ENCODE peak calls at places on chromosomes 5 and 9, in four cellular contexts. U, C, O and Q are unnamed samples.

GRCh38 chr5:56733580-56733979 is 81.8 kb upstream of the MAP3K1 start:
- DNase-seq in U (no peak), C (no peak), O (no peak), Q (no peak)

GRCh38 chr9:97853844-97854695 is 1.0 kb downstream of the FOXE1 start:
- DNase-seq in U (no peak), C (no peak), O (no peak), Q (no peak)

GRCh38 chr9:74940600-74940999 is 12.1 kb downstream of the C9orf40 start:
- DNase-seq in U (peak; percentile 85), C (no peak), O (no peak), Q (no peak)

GRCh38 chr5:54758038-54758437 is 227.4 kb downstream of the ESM1 start:
- DNase-seq in U (no peak), C (no peak), O (no peak), Q (no peak)

GRCh38 chr5:169798906-169799660 is 162.0 kb downstream of the DOCK2 start:
- DNase-seq in U (no peak), C (no peak), O (no peak), Q (no peak)

GRCh38 chr5:33726422-33727165 is 165.2 kb downstream of the ADAMTS12 start:
- DNase-seq in U (no peak), C (no peak), O (no peak), Q (no peak)

GRCh38 chr9:98482248-98482647 is 226.5 kb downstream of the GABBR2 start:
- DNase-seq in U (no peak), C (no peak), O (no peak), Q (no peak)

GRCh38 chr5:133117930-133118445 is 66.2 kb downstream of the HSPA4 start:
- DNase-seq in U (no peak), C (no peak), O (no peak), Q (no peak)

GRCh38 chr9:70049236-70049635 is 5.6 kb downstream of the MAMDC2 start:
- DNase-seq in U (no peak), C (no peak), O (no peak), Q (no peak)

GRCh38 chr5:67875637-67876036 is 339.9 kb upstream of the PIK3R1 start:
- DNase-seq in U (no peak), C (no peak), O (no peak), Q (no peak)

GRCh38 chr5:157917909-157918809 is 59.2 kb upstream of the CLINT1 start:
- DNase-seq in U (peak; percentile 58), C (peak; percentile 66), O (peak; percentile 28), Q (peak; percentile 42)

GRCh38 chr5:153895266-153895665 is 143.4 kb downstream of the FAM114A2 start:
- DNase-seq in U (no peak), C (no peak), O (no peak), Q (no peak)

GRCh38 chr9:83451308-83451707 is 86.9 kb downstream of the FRMD3 start:
- DNase-seq in U (no peak), C (no peak), O (no peak), Q (no peak)

GRCh38 chr9:90523953-90524352 is 118.7 kb downstream of the DIRAS2 start:
- DNase-seq in U (no peak), C (no peak), O (no peak), Q (no peak)

GRCh38 chr9:93501406-93501805 is 48.0 kb upstream of the FAM120AOS start:
- DNase-seq in U (no peak), C (no peak), O (no peak), Q (no peak)

GRCh38 chr5:51664491-51665294 is 281.4 kb downstream of the ISL1 start:
- DNase-seq in U (no peak), C (no peak), O (no peak), Q (no peak)

GRCh38 chr5:39547548-39548154 is 122.9 kb upstream of the DAB2 start:
- DNase-seq in U (peak; percentile 41), C (peak; percentile 43), O (peak; percentile 32), Q (peak; percentile 42)

GRCh38 chr9:131872006-131872405 is 132.1 kb upstream of the RAPGEF1 start:
- DNase-seq in U (no peak), C (no peak), O (peak; percentile 29), Q (no peak)

GRCh38 chr9:134662143-134662876 is 20.7 kb downstream of the COL5A1 start:
- DNase-seq in U (no peak), C (no peak), O (no peak), Q (no peak)

GRCh38 chr5:93915142-93915553 is 173.7 kb upstream of the POU5F2 start:
- DNase-seq in U (peak; percentile 50), C (peak; percentile 54), O (peak; percentile 5), Q (peak; percentile 30)

GRCh38 chr5:33049845-33050244 is 338.7 kb downstream of the NPR3 start:
- DNase-seq in U (peak; percentile 18), C (peak; percentile 78), O (no peak), Q (peak; percentile 83)

GRCh38 chr5:179955630-179956029 is 47.9 kb upstream of the TBC1D9B start:
- DNase-seq in U (no peak), C (no peak), O (no peak), Q (no peak)

GRCh38 chr9:135590486-135591079 is 29.0 kb downstream of the PAEP start:
- DNase-seq in U (no peak), C (no peak), O (no peak), Q (no peak)

GRCh38 chr9:114684036-114684435 is 2.0 kb upstream of the TEX48 start:
- DNase-seq in U (no peak), C (no peak), O (no peak), Q (no peak)

GRCh38 chr5:119028575-119028974 is 40.2 kb upstream of the DTWD2 start:
- DNase-seq in U (no peak), C (no peak), O (no peak), Q (no peak)

GRCh38 chr5:77426670-77427069 is 65.4 kb downstream of the WDR41 start:
- DNase-seq in U (peak; percentile 27), C (no peak), O (no peak), Q (peak; percentile 10)

GRCh38 chr9:85541876-85542275 is 199.9 kb downstream of the AGTPBP1 start:
- DNase-seq in U (no peak), C (no peak), O (no peak), Q (no peak)

GRCh38 chr5:154197801-154198461 is 7.4 kb downstream of the GALNT10 start:
- DNase-seq in U (peak; percentile 44), C (no peak), O (no peak), Q (no peak)

GRCh38 chr5:124639095-124639665 is 107.3 kb downstream of the ZNF608 start:
- DNase-seq in U (no peak), C (no peak), O (no peak), Q (no peak)

GRCh38 chr9:70080481-70081119 is 37.0 kb downstream of the MAMDC2 start:
- DNase-seq in U (peak; percentile 3), C (no peak), O (no peak), Q (no peak)

GRCh38 chr5:141510160-141510559 is 21.3 kb downstream of the PCDHGC5 start:
- DNase-seq in U (no peak), C (no peak), O (no peak), Q (no peak)

GRCh38 chr5:141513021-141513626 is 24.2 kb downstream of the PCDHGC5 start:
- DNase-seq in U (no peak), C (no peak), O (no peak), Q (no peak)

GRCh38 chr5:141511771-141512325 is 23.0 kb downstream of the PCDHGC5 start:
- DNase-seq in U (no peak), C (no peak), O (peak; percentile 24), Q (no peak)

GRCh38 chr5:141512390-141513020 is 23.6 kb downstream of the PCDHGC5 start:
- DNase-seq in U (peak; percentile 45), C (peak; percentile 32), O (peak; percentile 89), Q (no peak)

DNA sequence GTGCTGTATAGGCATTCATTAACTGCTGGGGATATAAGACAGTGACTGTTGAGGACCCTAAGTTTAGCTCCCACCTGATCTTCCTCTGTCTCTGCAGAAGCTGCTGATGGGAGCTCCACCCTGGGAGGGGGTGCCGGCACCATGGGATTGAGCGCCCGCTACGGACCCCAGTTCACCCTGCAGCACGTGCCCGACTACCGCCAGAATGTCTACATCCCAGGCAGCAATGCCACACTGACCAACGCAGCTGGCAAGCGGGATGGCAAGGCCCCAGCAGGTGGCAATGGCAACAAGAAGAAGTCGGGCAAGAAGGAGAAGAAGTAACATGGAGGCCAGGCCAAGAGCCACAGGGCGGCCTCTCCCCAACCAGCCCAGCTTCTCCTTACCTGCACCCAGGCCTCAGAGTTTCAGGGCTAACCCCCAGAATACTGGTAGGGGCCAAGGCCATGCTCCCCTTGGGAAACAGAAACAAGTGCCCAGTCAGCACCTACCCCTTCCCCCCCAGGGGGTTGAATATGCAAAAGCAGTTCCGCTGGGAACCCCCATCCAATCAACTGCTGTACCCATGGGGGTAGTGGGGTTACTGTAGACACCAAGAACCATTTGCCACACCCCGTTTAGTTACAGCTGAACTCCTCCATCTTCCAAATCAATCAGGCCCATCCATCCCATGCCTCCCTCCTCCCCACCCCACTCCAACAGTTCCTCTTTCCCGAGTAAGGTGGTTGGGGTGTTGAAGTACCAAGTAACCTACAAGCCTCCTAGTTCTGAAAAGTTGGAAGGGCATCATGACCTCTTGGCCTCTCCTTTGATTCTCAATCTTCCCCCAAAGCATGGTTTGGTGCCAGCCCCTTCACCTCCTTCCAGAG is 22.2 kb downstream of the PCDHGC5 start:
- DNase-seq in U (no peak), C (no peak), O (no peak), Q (no peak)
- TF ChIP-seq TCF7L2 in U (no peak), C (no peak), O (no peak), Q (no peak)

GRCh38 chr9:122816163-122816867 is 12.1 kb downstream of the PDCL start:
- DNase-seq in U (no peak), C (no peak), O (no peak), Q (no peak)
- TF ChIP-seq POLR2AphosphoS5 in U (no peak), C (no peak), O (no peak), Q (no peak)

GRCh38 chr5:19369048-19369447 is 619.0 kb downstream of the CDH18 start:
- DNase-seq in U (no peak), C (no peak), O (no peak), Q (no peak)
- TF ChIP-seq TCF7L2 in U (no peak), C (no peak), O (no peak), Q (no peak)

DNA sequence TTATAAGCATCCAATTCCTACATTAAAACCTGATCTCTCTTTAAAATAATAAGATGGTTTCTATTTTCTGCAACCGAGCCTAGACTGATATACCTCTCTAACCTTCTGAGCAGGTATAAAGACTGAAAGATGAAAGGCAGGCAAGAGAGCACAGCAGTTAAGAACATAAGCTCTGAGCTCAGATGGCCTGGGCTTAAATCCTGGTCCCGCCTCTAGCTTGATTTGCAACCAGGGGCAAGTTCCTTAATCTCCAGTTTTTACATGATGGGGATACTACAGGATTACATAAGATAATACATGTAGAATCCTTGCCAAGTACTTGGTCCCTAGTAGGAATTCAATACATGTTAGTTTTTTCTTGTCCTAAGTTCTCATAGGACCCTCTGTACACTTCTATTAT is 33.9 kb downstream of the SLC24A2 start:
- DNase-seq in U (no peak), C (no peak), O (no peak), Q (no peak)
- TF ChIP-seq POLR2AphosphoS5 in U (no peak), C (no peak), O (no peak), Q (no peak)

GRCh38 chr5:159449925-159450324 is 119.6 kb upstream of the IL12B start:
- DNase-seq in U (no peak), C (peak; percentile 48), O (no peak), Q (no peak)
- TF ChIP-seq TCF7L2 in U (no peak), C (no peak), O (no peak), Q (no peak)